ENCODE peak calls at places on chromosomes 6 and 20, in five cellular contexts. A is mesendoderm, H is dorsolateral prefrontal cortex, I is body of pancreas, T is OCI-LY7. M is an unnamed sample.

GRCh38 chr6:11323666-11324452 is 91.4 kb upstream of the NEDD9 start:
- DNase-seq in H (no peak), I (no peak), A (no peak), T (no peak), M (no peak)

GRCh38 chr6:160428069-160428430 is 79.9 kb downstream of the SLC22A3 start:
- DNase-seq in T (no peak), A (no peak), H (no peak), I (peak; percentile 71), M (no peak)

GRCh38 chr6:53851561-53851960 is 56.8 kb downstream of the LRRC1 start:
- DNase-seq in T (no peak), H (no peak), A (no peak), I (no peak), M (no peak)

GRCh38 chr6:97524846-97525245 is 241.8 kb upstream of the MMS22L start:
- DNase-seq in T (no peak), A (peak; percentile 97), I (no peak), H (no peak), M (no peak)

GRCh38 chr6:41707565-41708200 is 27.7 kb downstream of the TFEB start:
- DNase-seq in H (no peak), A (no peak), I (no peak), T (peak; percentile 71), M (no peak)

GRCh38 chr20:63224272-63225081 is 8.5 kb upstream of the YTHDF1 start:
- DNase-seq in A (peak; percentile 41), I (peak; percentile 54), T (no peak), H (no peak), M (no peak)

GRCh38 chr20:62482136-62482833 is 6.5 kb upstream of the GATA5 start:
- DNase-seq in T (no peak), H (no peak), I (no peak), A (no peak), M (no peak)

GRCh38 chr20:58096880-58097813 is 131.3 kb downstream of the ANKRD60 start:
- DNase-seq in H (no peak), A (no peak), T (no peak), I (no peak), M (no peak)

GRCh38 chr6:75221107-75221506 is 15.3 kb upstream of the COL12A1 start:
- DNase-seq in T (no peak), A (no peak), H (no peak), I (no peak), M (no peak)

GRCh38 chr6:33817520-33817919 is 13.7 kb upstream of the MLN start:
- DNase-seq in I (no peak), T (no peak), A (no peak), H (no peak), M (no peak)

GRCh38 chr6:90790696-90791095 is 203.8 kb upstream of the MAP3K7 start:
- DNase-seq in T (no peak), A (no peak), H (no peak), I (no peak), M (no peak)

GRCh38 chr6:137754366-137754765 is 112.7 kb upstream of the TNFAIP3 start:
- DNase-seq in A (no peak), T (peak; percentile 57), H (no peak), I (no peak), M (no peak)

GRCh38 chr6:64034331-64034730 is 398.7 kb downstream of the PHF3 start:
- DNase-seq in A (no peak), I (no peak), T (no peak), H (no peak), M (no peak)

GRCh38 chr20:528923-529594 is 14.5 kb downstream of the CSNK2A1 start:
- DNase-seq in T (no peak), H (no peak), I (no peak), A (peak; percentile 18), M (no peak)

GRCh38 chr6:16739329-16739801 is 21.9 kb downstream of the ATXN1 start:
- DNase-seq in A (peak; percentile 45), T (no peak), H (no peak), I (no peak), M (no peak)

GRCh38 chr6:41258196-41258493 is 28.3 kb downstream of the TREM1 start:
- DNase-seq in A (no peak), T (no peak), I (no peak), H (no peak), M (no peak)

GRCh38 chr20:44211177-44212039 is 837 bp upstream of the OSER1 start:
- DNase-seq in H (no peak), A (no peak), T (no peak), I (peak; percentile 46), M (no peak)

GRCh38 chr6:118387921-118388701 is 160.0 kb upstream of the PLN start:
- DNase-seq in T (no peak), A (no peak), I (no peak), H (no peak), M (no peak)

GRCh38 chr6:43263314-43264178 is 20.3 kb downstream of the TTBK1 start:
- DNase-seq in H (peak; percentile 47), A (peak; percentile 86), T (peak; percentile 83), I (peak; percentile 82), M (peak; percentile 33)

DNA sequence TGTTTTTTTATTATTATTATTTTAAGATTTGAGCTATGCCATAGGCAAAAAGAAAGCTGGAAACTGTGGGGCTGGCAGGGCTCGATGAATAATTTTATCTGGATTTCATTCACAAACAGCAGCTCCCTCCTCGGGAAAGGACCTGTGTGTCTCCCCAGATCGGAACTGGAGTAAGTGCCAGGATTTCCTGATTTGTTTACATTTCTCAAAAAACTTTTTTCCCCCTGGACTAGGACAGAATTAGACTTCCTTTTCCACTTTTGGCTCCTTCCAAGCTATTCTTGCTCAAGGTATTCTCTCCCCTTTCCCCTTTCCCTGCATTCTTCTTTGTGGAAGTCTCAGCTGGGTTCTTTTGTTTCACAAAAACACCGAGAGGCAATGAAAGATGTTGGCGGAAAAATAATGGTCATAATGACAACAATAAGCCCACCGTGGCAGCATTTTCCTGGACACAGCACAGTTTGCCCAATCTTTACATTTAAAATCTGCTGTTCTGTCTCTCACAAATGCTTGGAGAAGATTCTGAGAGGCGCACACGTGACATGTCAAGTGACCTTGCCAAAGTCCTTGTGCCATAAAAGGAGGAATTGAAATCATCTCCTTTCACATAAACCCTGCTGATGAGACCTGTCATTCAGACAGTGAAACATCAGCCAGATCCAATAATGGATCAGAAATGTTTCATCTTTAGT is 85.8 kb upstream of the PREP start:
- DNase-seq in T (no peak), H (no peak), I (no peak), A (no peak), M (no peak)
- H3K4me3 ChIP-seq in T (no peak overlapping the region), H (no peak overlapping the region), I (no peak overlapping the region), A (no peak overlapping the region), M (no peak overlapping the region)

GRCh38 chr6:134073156-134073555 is 20.7 kb upstream of the SLC2A12 start:
- DNase-seq in I (no peak), A (no peak), T (no peak), H (no peak), M (no peak)

GRCh38 chr6:134071876-134072275 is 19.5 kb upstream of the SLC2A12 start:
- DNase-seq in T (no peak), A (no peak), I (no peak), H (no peak), M (no peak)

GRCh38 chr6:134078166-134078565 is 25.7 kb upstream of the SLC2A12 start:
- DNase-seq in A (no peak), T (no peak), I (no peak), H (no peak), M (no peak)

GRCh38 chr6:134077301-134077700 is 24.9 kb upstream of the SLC2A12 start:
- DNase-seq in A (no peak), T (no peak), H (no peak), I (no peak), M (no peak)

GRCh38 chr6:134074151-134074712 is 21.8 kb upstream of the SLC2A12 start:
- DNase-seq in A (peak; percentile 94), I (no peak), H (peak; percentile 68), T (no peak), M (no peak)
- H3K4me3 ChIP-seq in A (no peak overlapping the region), I (no peak overlapping the region), H (peak overlapping the region; percentile 51), T (no peak overlapping the region), M (no peak overlapping the region)

DNA sequence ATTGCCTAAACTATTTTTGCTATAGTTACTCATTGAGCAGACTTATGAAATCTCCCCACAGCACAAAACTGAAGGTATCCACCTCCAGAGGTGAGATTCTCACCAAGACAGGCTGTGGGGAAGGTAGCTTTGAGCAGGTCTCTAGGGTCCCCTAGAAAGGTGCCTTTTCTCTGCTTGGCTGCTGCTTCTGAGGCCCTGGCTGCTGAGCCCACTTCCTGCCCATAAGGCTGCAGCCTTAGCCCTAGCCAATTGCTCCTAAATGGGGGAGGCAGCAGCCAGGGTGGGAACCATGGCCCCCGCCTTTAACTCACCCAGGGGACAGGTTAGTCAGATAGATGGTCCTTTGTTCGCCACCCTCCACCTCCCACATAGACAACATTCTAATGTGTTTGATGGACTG is 3.6 kb downstream of the NT5E start:
- DNase-seq in I (no peak), T (peak; percentile 14), A (no peak), H (no peak), M (no peak)
- H3K4me3 ChIP-seq in I (no peak overlapping the region), T (no peak overlapping the region), A (no peak overlapping the region), H (no peak overlapping the region), M (no peak overlapping the region)

DNA sequence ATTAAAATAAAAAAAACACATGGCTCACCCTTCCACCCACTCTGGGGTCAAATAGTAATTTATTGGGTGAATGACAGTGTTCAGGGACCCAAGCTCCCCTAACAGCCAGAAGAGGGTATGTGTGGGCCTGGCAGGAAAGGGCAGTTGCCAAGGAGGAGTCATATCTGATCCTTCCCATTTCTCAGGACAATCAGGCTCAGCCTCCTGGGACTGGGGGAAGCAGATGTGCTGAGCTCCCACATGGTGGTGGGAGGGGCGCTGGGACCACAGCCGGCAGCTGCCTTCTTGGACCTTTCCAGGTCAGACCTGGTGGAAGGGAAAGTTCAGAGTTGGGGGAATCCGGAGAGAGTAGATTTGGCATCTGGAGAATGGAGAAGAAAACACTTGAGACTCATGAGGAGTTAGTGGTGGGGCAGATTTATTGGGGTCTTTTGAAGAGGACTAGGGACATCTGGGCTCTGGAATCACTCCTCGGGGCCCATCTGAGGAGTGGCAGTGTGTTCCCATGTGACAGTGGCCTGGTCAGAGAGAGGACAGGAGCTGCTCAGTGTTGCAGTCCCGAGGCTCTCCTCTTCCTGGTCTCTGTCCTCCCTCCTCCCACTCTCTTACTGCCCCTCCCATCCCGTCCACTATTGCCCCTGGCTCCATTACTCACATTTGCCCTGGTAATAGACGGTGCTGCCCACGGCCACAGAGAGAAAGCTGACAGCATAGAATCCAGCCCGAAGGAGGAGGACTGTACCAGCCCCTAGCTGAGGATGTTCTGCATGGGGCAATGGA is 3.0 kb downstream of the LST1 start:
- DNase-seq in H (no peak), A (no peak), T (no peak), I (no peak), M (no peak)
- H3K4me3 ChIP-seq in H (no peak overlapping the region), A (no peak overlapping the region), T (no peak overlapping the region), I (no peak overlapping the region), M (no peak overlapping the region)

DNA sequence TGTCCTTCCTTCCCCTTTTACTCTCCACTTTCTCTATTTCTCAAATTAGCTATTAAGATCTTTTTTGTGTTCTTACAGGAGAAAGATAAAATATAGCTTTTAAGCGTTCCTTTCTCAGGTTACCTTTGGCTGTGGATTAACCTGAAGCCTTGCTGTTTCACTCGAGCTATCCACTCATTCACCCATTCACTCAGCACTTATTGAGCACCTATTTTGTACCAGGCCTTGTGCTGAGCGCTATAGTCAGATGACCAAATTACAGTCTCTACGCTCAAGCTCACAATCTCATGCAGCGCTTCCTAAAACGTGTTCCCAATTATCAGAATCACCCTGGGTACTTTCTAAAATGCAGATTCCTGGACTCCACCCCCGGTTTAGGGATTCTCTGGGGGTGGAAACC is 1.8 kb upstream of the CEP250 start:
- DNase-seq in H (no peak), A (no peak), I (no peak), T (no peak), M (no peak)
- H3K4me3 ChIP-seq in H (peak overlapping the region; percentile 93), A (no peak overlapping the region), I (no peak overlapping the region), T (peak overlapping the region; percentile 79), M (peak overlapping the region; percentile 76)

M was measured in LNCaP clone FGC.